ENCODE peak calls at places on chromosome 10, in four cellular contexts. D is lower lobe of right lung, Q is A673, F is spleen. L is an unnamed sample.

GRCh38 chr10:86945361-86946214 is 11.8 kb downstream of the MMRN2 start:
- DNase-seq in D (no peak), F (no peak), Q (peak; percentile 46), L (peak; percentile 16)

GRCh38 chr10:125626671-125627070 is 56.3 kb downstream of the TEX36 start:
- DNase-seq in Q (peak; percentile 94), D (no peak), F (no peak), L (no peak)

GRCh38 chr10:49151025-49151445 is 17.2 kb upstream of the FAM170B start:
- DNase-seq in F (no peak), Q (no peak), D (no peak), L (no peak)

GRCh38 chr10:131843089-131843595 is 57.7 kb upstream of the PPP2R2D start:
- DNase-seq in Q (no peak), F (peak; percentile 41), D (no peak), L (no peak)

GRCh38 chr10:45463244-45464116 is 89.5 kb downstream of the ALOX5 start:
- DNase-seq in F (peak; percentile 88), D (peak; percentile 61), Q (no peak), L (peak; percentile 19)

GRCh38 chr10:116796910-116797513 is 52.3 kb upstream of the ENO4 start:
- DNase-seq in D (peak; percentile 67), F (peak; percentile 85), Q (peak; percentile 93), L (peak; percentile 54)

GRCh38 chr10:123474700-123475099 is 191.5 kb upstream of the GPR26 start:
- DNase-seq in Q (no peak), D (no peak), F (no peak), L (no peak)

GRCh38 chr10:3516626-3517255 is 268.3 kb downstream of the KLF6 start:
- DNase-seq in Q (no peak), D (no peak), F (no peak), L (no peak)

GRCh38 chr10:35300063-35300699 is 36.1 kb upstream of the CCNY start:
- DNase-seq in D (peak; percentile 49), Q (no peak), F (peak; percentile 77), L (peak; percentile 23)

GRCh38 chr10:74542077-74542476 is 284.3 kb upstream of the KAT6B start:
- DNase-seq in D (no peak), F (no peak), Q (no peak), L (no peak)

GRCh38 chr10:120423350-120424197 is 33.5 kb upstream of the PLPP4 start:
- DNase-seq in D (peak; percentile 49), F (no peak), Q (peak; percentile 55), L (no peak)

GRCh38 chr10:15725603-15726002 is 5.9 kb upstream of the ITGA8 start:
- DNase-seq in F (no peak), Q (peak; percentile 70), D (no peak), L (no peak)

GRCh38 chr10:133289761-133290160 is 13.1 kb upstream of the ADAM8 start:
- DNase-seq in D (no peak), F (no peak), Q (no peak), L (no peak)

GRCh38 chr10:107487284-107487683 is 322.8 kb upstream of the SORCS1 start:
- DNase-seq in F (no peak), D (no peak), Q (no peak), L (no peak)

GRCh38 chr10:95404460-95404858 is 113.7 kb upstream of the PDLIM1 start:
- DNase-seq in Q (no peak), F (no peak), D (no peak), L (peak; percentile 38)

GRCh38 chr10:80567292-80567691 is 29.6 kb downstream of the SH2D4B start:
- DNase-seq in Q (no peak), F (no peak), D (no peak), L (no peak)

GRCh38 chr10:96222441-96222840 is 48.9 kb downstream of the BLNK start:
- DNase-seq in Q (no peak), D (no peak), F (no peak), L (no peak)

GRCh38 chr10:103429647-103430046 is 22.5 kb downstream of the CALHM2 start:
- DNase-seq in F (peak; percentile 41), Q (no peak), D (no peak), L (no peak)
- H3K36me3 ChIP-seq in F (no peaks in the 10 kb centered on the region), Q (peaks cover 81% of the 10 kb centered on the region), D (peaks cover 89% of the 10 kb centered on the region), L (peaks cover 86% of the 10 kb centered on the region)

GRCh38 chr10:93413252-93413689 is 68.9 kb downstream of the MYOF start:
- DNase-seq in Q (peak; percentile 85), F (no peak), D (no peak), L (no peak)
- H3K27ac ChIP-seq in Q (peak overlapping the region; percentile 79), F (peak overlapping the region; percentile 74), D (peak overlapping the region; percentile 38), L (peak overlapping the region; percentile 73)

GRCh38 chr10:129890170-129890569 is 73.9 kb downstream of the EBF3 start:
- DNase-seq in Q (no peak), F (no peak), D (no peak), L (no peak)

GRCh38 chr10:129887986-129888783 is 75.9 kb downstream of the EBF3 start:
- DNase-seq in F (no peak), Q (no peak), D (no peak), L (no peak)

GRCh38 chr10:129892571-129893045 is 71.5 kb downstream of the EBF3 start:
- DNase-seq in Q (peak; percentile 28), D (no peak), F (no peak), L (no peak)

GRCh38 chr10:129891806-129892205 is 72.3 kb downstream of the EBF3 start:
- DNase-seq in D (no peak), F (no peak), Q (no peak), L (peak; percentile 44)

GRCh38 chr10:129888784-129889616 is 75.1 kb downstream of the EBF3 start:
- DNase-seq in D (no peak), Q (peak; percentile 70), F (no peak), L (peak; percentile 71)
- TF ChIP-seq CTCF in D (peak; percentile 59), Q (peak; percentile 80), F (peak; percentile 47), L (peak; percentile 81)

DNA sequence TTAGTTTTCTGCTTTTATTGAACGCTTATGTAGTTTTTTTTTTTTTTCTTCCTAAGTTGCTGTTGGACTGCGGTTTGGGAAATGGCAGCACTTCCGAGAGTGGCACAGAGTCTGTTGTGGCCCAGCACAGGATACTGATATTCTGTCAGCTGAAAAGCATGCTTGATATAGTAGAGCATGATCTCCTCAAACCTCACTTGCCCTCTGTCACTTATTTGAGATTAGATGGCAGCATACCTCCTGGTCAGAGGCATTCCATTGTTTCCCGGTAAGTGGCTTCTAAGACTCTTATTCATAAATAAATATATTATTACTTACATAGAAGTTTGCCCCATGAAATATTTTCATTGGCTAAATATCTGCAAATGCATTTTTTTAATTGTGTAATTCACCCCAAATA is 101.1 kb downstream of the BTAF1 start:
- DNase-seq in F (no peak), D (no peak), Q (no peak), L (no peak)
- H3K36me3 ChIP-seq in F (peaks cover 4% of the 10 kb centered on the region), D (peaks cover 95% of the 10 kb centered on the region), Q (peaks cover 72% of the 10 kb centered on the region), L (peaks cover 84% of the 10 kb centered on the region)